ENCODE peak calls at places on chromosomes 11 and 22, in ten cellular contexts. One of them, this sample, is unnamed.

GRCh38 chr11:111476366-111476765 is 35.8 kb downstream of the BTG4 start:
- DNase-seq in left ventricle myocardium inferior: no peak
- DNase-seq in foreskin fibroblast: no peak
- DNase-seq in MM.1S: no peak
- DNase-seq in GM23248: peak; percentile 56
- DNase-seq in kidney epithelial cell: no peak
- DNase-seq in GM12865: no peak
- DNase-seq in fibroblast of the aortic adventitia: no peak
- DNase-seq in CD8-positive, alpha-beta T cell: no peak
- DNase-seq in right atrium auricular region: no peak
- DNase-seq in this sample: no peak

GRCh38 chr11:32586576-32587190 is 3.1 kb downstream of the EIF3M start:
- DNase-seq in GM12865: peak; percentile 31
- DNase-seq in GM23248: peak; percentile 59
- DNase-seq in MM.1S: peak; percentile 22
- DNase-seq in left ventricle myocardium inferior: no peak
- DNase-seq in foreskin fibroblast: no peak
- DNase-seq in kidney epithelial cell: no peak
- DNase-seq in CD8-positive, alpha-beta T cell: no peak
- DNase-seq in right atrium auricular region: no peak
- DNase-seq in fibroblast of the aortic adventitia: peak; percentile 30
- DNase-seq in this sample: peak; percentile 3

GRCh38 chr11:1549355-1550330 is 22.4 kb downstream of the DUSP8 start:
- DNase-seq in left ventricle myocardium inferior: no peak
- DNase-seq in GM12865: no peak
- DNase-seq in GM23248: no peak
- DNase-seq in foreskin fibroblast: no peak
- DNase-seq in kidney epithelial cell: no peak
- DNase-seq in fibroblast of the aortic adventitia: no peak
- DNase-seq in right atrium auricular region: no peak
- DNase-seq in MM.1S: no peak
- DNase-seq in CD8-positive, alpha-beta T cell: no peak
- DNase-seq in this sample: no peak

GRCh38 chr22:50705851-50706351 is 32.1 kb upstream of the ACR start:
- DNase-seq in CD8-positive, alpha-beta T cell: no peak
- DNase-seq in kidney epithelial cell: no peak
- DNase-seq in fibroblast of the aortic adventitia: no peak
- DNase-seq in GM23248: no peak
- DNase-seq in GM12865: no peak
- DNase-seq in left ventricle myocardium inferior: peak; percentile 13
- DNase-seq in foreskin fibroblast: no peak
- DNase-seq in MM.1S: no peak
- DNase-seq in right atrium auricular region: no peak
- DNase-seq in this sample: no peak

GRCh38 chr22:48753381-48753730 is 1074.3 kb downstream of the BRD1 start:
- DNase-seq in foreskin fibroblast: no peak
- DNase-seq in MM.1S: no peak
- DNase-seq in CD8-positive, alpha-beta T cell: no peak
- DNase-seq in GM23248: no peak
- DNase-seq in GM12865: no peak
- DNase-seq in kidney epithelial cell: no peak
- DNase-seq in fibroblast of the aortic adventitia: no peak
- DNase-seq in right atrium auricular region: peak; percentile 44
- DNase-seq in left ventricle myocardium inferior: no peak
- DNase-seq in this sample: no peak

GRCh38 chr11:47950396-47950795 is 30.0 kb upstream of the PTPRJ start:
- DNase-seq in GM12865: peak; percentile 72
- DNase-seq in MM.1S: peak; percentile 65
- DNase-seq in CD8-positive, alpha-beta T cell: peak; percentile 52
- DNase-seq in GM23248: no peak
- DNase-seq in fibroblast of the aortic adventitia: peak; percentile 47
- DNase-seq in left ventricle myocardium inferior: no peak
- DNase-seq in foreskin fibroblast: no peak
- DNase-seq in right atrium auricular region: no peak
- DNase-seq in kidney epithelial cell: no peak
- DNase-seq in this sample: no peak

GRCh38 chr11:35851342-35851741 is 92.5 kb upstream of the LDLRAD3 start:
- DNase-seq in GM23248: no peak
- DNase-seq in left ventricle myocardium inferior: no peak
- DNase-seq in fibroblast of the aortic adventitia: no peak
- DNase-seq in right atrium auricular region: no peak
- DNase-seq in kidney epithelial cell: no peak
- DNase-seq in GM12865: no peak
- DNase-seq in foreskin fibroblast: no peak
- DNase-seq in MM.1S: no peak
- DNase-seq in CD8-positive, alpha-beta T cell: no peak
- DNase-seq in this sample: no peak

GRCh38 chr11:13487661-13488030 is 8.2 kb downstream of the PTH start:
- DNase-seq in GM23248: peak; percentile 49
- DNase-seq in GM12865: peak; percentile 47
- DNase-seq in right atrium auricular region: no peak
- DNase-seq in kidney epithelial cell: no peak
- DNase-seq in CD8-positive, alpha-beta T cell: peak; percentile 7
- DNase-seq in foreskin fibroblast: no peak
- DNase-seq in fibroblast of the aortic adventitia: peak; percentile 12
- DNase-seq in MM.1S: no peak
- DNase-seq in left ventricle myocardium inferior: no peak
- DNase-seq in this sample: no peak

GRCh38 chr11:9002920-9003572 is 755 bp downstream of the NRIP3 start:
- DNase-seq in right atrium auricular region: no peak
- DNase-seq in CD8-positive, alpha-beta T cell: no peak
- DNase-seq in fibroblast of the aortic adventitia: no peak
- DNase-seq in left ventricle myocardium inferior: no peak
- DNase-seq in kidney epithelial cell: no peak
- DNase-seq in GM23248: peak; percentile 24
- DNase-seq in foreskin fibroblast: no peak
- DNase-seq in GM12865: no peak
- DNase-seq in MM.1S: no peak
- DNase-seq in this sample: no peak
- H3K4me3 ChIP-seq in right atrium auricular region: peak overlapping the region; percentile 37
- H3K4me3 ChIP-seq in CD8-positive, alpha-beta T cell: peak overlapping the region; percentile 66
- H3K4me3 ChIP-seq in fibroblast of the aortic adventitia: peak overlapping the region; percentile 63
- H3K4me3 ChIP-seq in left ventricle myocardium inferior: peak overlapping the region; percentile 67
- H3K4me3 ChIP-seq in kidney epithelial cell: peak overlapping the region; percentile 40
- H3K4me3 ChIP-seq in GM23248: peak overlapping the region; percentile 67
- H3K4me3 ChIP-seq in foreskin fibroblast: peak overlapping the region; percentile 52
- H3K4me3 ChIP-seq in GM12865: peak overlapping the region; percentile 38
- H3K4me3 ChIP-seq in MM.1S: peak overlapping the region; percentile 36
- H3K4me3 ChIP-seq in this sample: peak overlapping the region; percentile 41

DNA sequence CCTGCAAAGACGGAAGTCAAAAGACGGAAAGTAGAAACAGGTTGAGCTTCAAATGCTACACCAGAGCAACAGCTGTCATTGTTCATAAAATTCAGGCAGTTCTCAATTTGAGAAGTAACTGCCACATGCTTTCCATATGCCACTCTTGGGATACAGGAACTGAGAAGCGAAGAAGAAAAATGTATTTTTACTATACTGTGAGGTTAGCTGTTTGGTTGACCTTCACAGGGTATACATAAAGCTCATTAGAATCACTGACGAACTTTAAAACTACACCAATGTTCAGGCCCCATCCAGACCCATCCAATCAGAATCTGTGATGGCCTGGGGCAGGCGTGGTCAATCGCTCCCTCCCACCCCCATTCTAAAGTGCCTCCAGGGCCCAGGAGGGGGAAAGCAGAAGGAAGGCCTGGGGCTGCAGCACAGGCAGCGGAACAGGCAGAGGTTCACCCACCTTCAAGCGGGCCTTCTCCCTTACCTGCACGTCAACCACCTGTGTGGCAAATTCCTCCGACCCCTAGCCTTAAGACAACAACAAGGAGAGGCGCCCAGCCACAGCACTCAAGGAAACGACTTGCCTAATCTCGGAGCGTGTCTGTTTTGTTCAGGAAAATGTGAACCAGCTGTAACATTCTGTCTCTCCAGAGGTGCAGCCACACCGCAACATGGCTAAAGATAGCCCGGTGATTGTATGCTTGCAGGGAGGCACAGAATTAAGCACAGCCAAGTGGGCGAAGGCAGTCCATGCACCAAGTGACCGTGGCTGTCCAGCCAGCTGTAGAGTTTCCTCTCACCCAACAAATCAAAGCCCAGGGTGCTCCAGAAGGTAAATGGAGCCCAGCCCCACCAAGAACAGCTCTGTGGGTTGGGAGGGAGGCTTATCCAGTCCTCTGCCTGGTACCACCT is 82.6 kb downstream of the MICAL3 start:
- DNase-seq in GM23248: no peak
- DNase-seq in kidney epithelial cell: no peak
- DNase-seq in fibroblast of the aortic adventitia: no peak
- DNase-seq in GM12865: no peak
- DNase-seq in right atrium auricular region: no peak
- DNase-seq in CD8-positive, alpha-beta T cell: no peak
- DNase-seq in MM.1S: no peak
- DNase-seq in foreskin fibroblast: no peak
- DNase-seq in left ventricle myocardium inferior: no peak
- DNase-seq in this sample: no peak
- H3K4me3 ChIP-seq in GM23248: no peak overlapping the region
- H3K4me3 ChIP-seq in kidney epithelial cell: no peak overlapping the region
- H3K4me3 ChIP-seq in fibroblast of the aortic adventitia: no peak overlapping the region
- H3K4me3 ChIP-seq in GM12865: no peak overlapping the region
- H3K4me3 ChIP-seq in right atrium auricular region: no peak overlapping the region
- H3K4me3 ChIP-seq in CD8-positive, alpha-beta T cell: no peak overlapping the region
- H3K4me3 ChIP-seq in MM.1S: no peak overlapping the region
- H3K4me3 ChIP-seq in foreskin fibroblast: no peak overlapping the region
- H3K4me3 ChIP-seq in left ventricle myocardium inferior: peak overlapping the region; percentile 18
- H3K4me3 ChIP-seq in this sample: no peak overlapping the region

GRCh38 chr22:28802595-28803087 is 2.3 kb upstream of the XBP1 start:
- DNase-seq in left ventricle myocardium inferior: no peak
- DNase-seq in foreskin fibroblast: no peak
- DNase-seq in fibroblast of the aortic adventitia: no peak
- DNase-seq in kidney epithelial cell: no peak
- DNase-seq in CD8-positive, alpha-beta T cell: no peak
- DNase-seq in right atrium auricular region: no peak
- DNase-seq in GM23248: peak; percentile 29
- DNase-seq in MM.1S: peak; percentile 68
- DNase-seq in GM12865: no peak
- DNase-seq in this sample: no peak

GRCh38 chr22:28799125-28799833 is 1.1 kb downstream of the XBP1 start:
- DNase-seq in kidney epithelial cell: peak; percentile 64
- DNase-seq in foreskin fibroblast: peak; percentile 89
- DNase-seq in right atrium auricular region: peak; percentile 89
- DNase-seq in fibroblast of the aortic adventitia: peak; percentile 97
- DNase-seq in CD8-positive, alpha-beta T cell: no peak
- DNase-seq in left ventricle myocardium inferior: no peak
- DNase-seq in GM23248: peak; percentile 97
- DNase-seq in GM12865: peak; percentile 79
- DNase-seq in MM.1S: peak; percentile 53
- DNase-seq in this sample: peak; percentile 42

GRCh38 chr22:28799834-28800307 is 498 bp downstream of the XBP1 start:
- DNase-seq in GM23248: peak; percentile 83
- DNase-seq in CD8-positive, alpha-beta T cell: no peak
- DNase-seq in fibroblast of the aortic adventitia: peak; percentile 66
- DNase-seq in left ventricle myocardium inferior: peak; percentile 80
- DNase-seq in foreskin fibroblast: peak; percentile 59
- DNase-seq in MM.1S: peak; percentile 33
- DNase-seq in GM12865: peak; percentile 69
- DNase-seq in kidney epithelial cell: no peak
- DNase-seq in right atrium auricular region: peak; percentile 71
- DNase-seq in this sample: peak; percentile 13

GRCh38 chr22:28800308-28801041 is at the start of gene XBP1:
- DNase-seq in GM23248: peak; percentile 99
- DNase-seq in fibroblast of the aortic adventitia: peak; percentile 92
- DNase-seq in kidney epithelial cell: peak; percentile 56
- DNase-seq in GM12865: peak; percentile 97
- DNase-seq in right atrium auricular region: peak; percentile 97
- DNase-seq in MM.1S: peak; percentile 96
- DNase-seq in left ventricle myocardium inferior: peak; percentile 94
- DNase-seq in CD8-positive, alpha-beta T cell: peak; percentile 84
- DNase-seq in foreskin fibroblast: peak; percentile 96
- DNase-seq in this sample: peak; percentile 75

DNA sequence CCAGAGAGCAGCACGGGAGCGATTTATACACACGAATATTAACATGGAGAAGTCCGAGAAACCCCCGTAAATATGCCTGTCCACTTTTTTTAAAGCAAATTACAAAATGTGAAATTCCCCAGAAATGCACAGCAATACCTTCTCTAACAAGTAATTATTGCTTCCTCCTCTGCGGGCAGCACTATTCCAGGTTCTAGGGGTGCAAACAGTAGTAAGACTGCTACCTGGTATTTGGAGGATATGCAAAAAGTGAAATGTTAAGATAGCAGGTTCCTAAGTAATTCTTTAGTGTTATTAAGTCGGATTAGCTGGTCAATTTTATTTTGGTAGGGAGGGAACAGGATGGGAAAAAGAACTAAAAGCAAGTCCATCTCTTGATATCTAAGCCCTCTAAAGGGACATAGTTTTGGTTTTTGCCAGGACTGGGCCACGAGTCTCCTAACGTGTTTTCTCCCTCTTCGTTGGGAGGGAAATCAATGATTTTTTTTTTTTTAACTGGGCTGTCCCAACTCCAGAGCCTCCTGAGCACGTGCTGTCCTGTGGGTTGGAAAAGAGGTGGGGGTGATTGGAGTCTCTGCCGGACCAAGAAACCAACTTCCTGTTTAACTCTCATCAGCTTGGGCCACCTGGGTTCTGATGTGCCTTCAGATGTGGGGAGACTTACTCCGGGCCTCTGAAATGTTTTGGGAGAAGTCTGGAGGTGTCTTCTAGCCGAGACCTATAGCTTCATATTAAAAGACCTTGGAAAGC is 1.7 kb upstream of the XBP1 start:
- DNase-seq in left ventricle myocardium inferior: no peak
- DNase-seq in GM23248: no peak
- DNase-seq in kidney epithelial cell: no peak
- DNase-seq in right atrium auricular region: no peak
- DNase-seq in fibroblast of the aortic adventitia: no peak
- DNase-seq in CD8-positive, alpha-beta T cell: no peak
- DNase-seq in MM.1S: peak; percentile 75
- DNase-seq in foreskin fibroblast: no peak
- DNase-seq in GM12865: peak; percentile 52
- DNase-seq in this sample: no peak
- H3K4me3 ChIP-seq in left ventricle myocardium inferior: peak overlapping the region; percentile 97
- H3K4me3 ChIP-seq in GM23248: peak overlapping the region; percentile 98
- H3K4me3 ChIP-seq in kidney epithelial cell: no peak overlapping the region
- H3K4me3 ChIP-seq in right atrium auricular region: no peak overlapping the region
- H3K4me3 ChIP-seq in fibroblast of the aortic adventitia: peak overlapping the region; percentile 1
- H3K4me3 ChIP-seq in CD8-positive, alpha-beta T cell: peak overlapping the region; percentile 47
- H3K4me3 ChIP-seq in MM.1S: peak overlapping the region; percentile 52
- H3K4me3 ChIP-seq in foreskin fibroblast: no peak overlapping the region
- H3K4me3 ChIP-seq in GM12865: peak overlapping the region; percentile 95
- H3K4me3 ChIP-seq in this sample: no peak overlapping the region

DNA sequence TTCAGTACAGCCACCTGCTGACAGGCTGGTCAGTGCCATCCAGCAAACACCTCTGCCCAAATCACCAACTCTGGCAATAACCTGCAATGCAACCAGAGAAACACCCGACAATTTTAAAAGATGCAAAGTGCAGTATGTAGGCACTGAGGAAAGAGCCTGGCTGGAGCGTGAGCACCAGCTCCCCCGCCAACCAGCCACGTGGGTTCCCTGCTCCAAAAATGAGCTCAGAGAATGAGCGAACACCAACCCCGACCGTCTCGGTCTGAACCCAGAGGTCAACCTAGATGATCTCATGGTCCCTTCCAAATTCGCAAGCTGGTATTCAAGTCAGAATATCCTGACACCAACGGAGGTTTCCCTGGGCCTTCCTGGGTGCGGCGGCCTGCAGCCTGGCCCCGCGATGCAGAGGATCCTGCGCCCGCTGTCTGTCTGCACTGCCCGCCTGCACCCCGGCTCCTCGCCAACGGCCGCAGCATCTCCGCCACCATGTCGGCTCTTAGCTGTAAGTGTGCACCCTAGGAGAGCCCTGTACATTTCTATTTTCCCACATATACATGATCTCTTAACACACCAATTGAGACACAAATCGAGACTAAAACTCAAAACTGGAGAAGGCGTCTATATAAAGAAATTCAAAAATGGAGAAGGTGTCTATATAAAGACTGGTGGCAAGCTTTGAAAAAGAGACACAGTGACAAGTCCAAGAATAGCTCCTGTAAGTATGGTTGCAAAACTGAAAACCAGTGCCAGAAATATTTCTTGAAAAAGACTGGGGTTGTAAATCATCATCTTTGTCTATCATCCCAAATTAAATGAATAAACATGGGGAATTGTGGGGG is 22.8 kb downstream of the TMEM184B start:
- DNase-seq in left ventricle myocardium inferior: no peak
- DNase-seq in GM23248: no peak
- DNase-seq in MM.1S: no peak
- DNase-seq in GM12865: no peak
- DNase-seq in fibroblast of the aortic adventitia: no peak
- DNase-seq in kidney epithelial cell: no peak
- DNase-seq in right atrium auricular region: no peak
- DNase-seq in CD8-positive, alpha-beta T cell: no peak
- DNase-seq in foreskin fibroblast: no peak
- DNase-seq in this sample: no peak
- H3K4me3 ChIP-seq in left ventricle myocardium inferior: no peak overlapping the region
- H3K4me3 ChIP-seq in GM23248: no peak overlapping the region
- H3K4me3 ChIP-seq in MM.1S: peak overlapping the region; percentile 31
- H3K4me3 ChIP-seq in GM12865: no peak overlapping the region
- H3K4me3 ChIP-seq in fibroblast of the aortic adventitia: no peak overlapping the region
- H3K4me3 ChIP-seq in kidney epithelial cell: no peak overlapping the region
- H3K4me3 ChIP-seq in right atrium auricular region: no peak overlapping the region
- H3K4me3 ChIP-seq in CD8-positive, alpha-beta T cell: no peak overlapping the region
- H3K4me3 ChIP-seq in foreskin fibroblast: no peak overlapping the region
- H3K4me3 ChIP-seq in this sample: no peak overlapping the region